ENCODE peak calls at places on chromosomes 3 and 15, in nine cellular contexts. Z, A, W, U, T, R, Y, L and B are unnamed samples.
A peak's percentile ranks its signal among the peaks of the same experiment; 100 is the strongest.

GRCh38 chr3:152717252-152717651 is 117.7 kb upstream of the P2RY1 start:
- DNase-seq in Z (no peak), A (no peak), W (no peak), U (no peak), T (no peak), R (no peak), Y (no peak), L (no peak), B (no peak)

GRCh38 chr3:4314688-4315087 is 11.5 kb downstream of the SETMAR start:
- DNase-seq in Z (no peak), A (no peak), W (no peak), U (no peak), T (no peak), R (no peak), Y (no peak), L (no peak), B (no peak)

GRCh38 chr3:23590424-23590823 is 215.3 kb upstream of the UBE2E1 start:
- DNase-seq in Z (no peak), A (no peak), W (no peak), U (no peak), T (no peak), R (no peak), Y (no peak), L (no peak), B (no peak)

GRCh38 chr3:37990527-37990926 is at the start of gene VILL:
- DNase-seq in Z (no peak), A (no peak), W (no peak), U (no peak), T (no peak), R (peak; percentile 56), Y (no peak), L (no peak), B (no peak)

GRCh38 chr15:89777821-89778380 is 1.8 kb downstream of the MESP2 start:
- DNase-seq in Z (no peak), A (no peak), W (no peak), U (no peak), T (no peak), R (no peak), Y (no peak), L (no peak), B (no peak)

GRCh38 chr3:38281895-38282686 is at the start of gene SLC22A14:
- DNase-seq in Z (peak; percentile 41), A (peak; percentile 16), W (no peak), U (no peak), T (no peak), R (peak; percentile 78), Y (no peak), L (peak; percentile 64), B (no peak)

GRCh38 chr3:13569641-13570390 is 20.9 kb downstream of the FBLN2 start:
- DNase-seq in Z (peak; percentile 5), A (no peak), W (no peak), U (no peak), T (no peak), R (peak; percentile 49), Y (no peak), L (no peak), B (no peak)

GRCh38 chr3:47762233-47762632 is 19.5 kb downstream of the SMARCC1 start:
- DNase-seq in Z (no peak), A (no peak), W (no peak), U (no peak), T (no peak), R (no peak), Y (no peak), L (no peak), B (no peak)

GRCh38 chr15:99059010-99059981 is 45.6 kb upstream of the SYNM start:
- DNase-seq in Z (peak; percentile 49), A (peak; percentile 93), W (peak; percentile 64), U (peak; percentile 61), T (peak; percentile 78), R (peak; percentile 95), Y (peak; percentile 76), L (peak; percentile 86), B (peak; percentile 62)

GRCh38 chr3:19885468-19885867 is 48.5 kb downstream of the EFHB start:
- DNase-seq in Z (no peak), A (peak; percentile 83), W (peak; percentile 6), U (no peak), T (no peak), R (no peak), Y (peak; percentile 66), L (no peak), B (no peak)

GRCh38 chr3:171058058-171058457 is 31.5 kb upstream of the SLC2A2 start:
- DNase-seq in Z (no peak), A (no peak), W (no peak), U (no peak), T (no peak), R (no peak), Y (peak; percentile 31), L (no peak), B (no peak)

GRCh38 chr3:115861166-115861733 is 237.9 kb downstream of the GAP43 start:
- DNase-seq in Z (no peak), A (no peak), W (no peak), U (no peak), T (no peak), R (peak; percentile 70), Y (no peak), L (no peak), B (no peak)

GRCh38 chr3:62134061-62134496 is 239.3 kb downstream of the FEZF2 start:
- DNase-seq in Z (no peak), A (no peak), W (no peak), U (peak; percentile 13), T (peak; percentile 75), R (no peak), Y (peak; percentile 38), L (no peak), B (no peak)

GRCh38 chr15:99407716-99408115 is 156.4 kb downstream of the LRRC28 start:
- DNase-seq in Z (no peak), A (no peak), W (no peak), U (no peak), T (no peak), R (no peak), Y (no peak), L (no peak), B (no peak)

GRCh38 chr15:101306341-101307047 is 11.4 kb upstream of the SNRPA1 start:
- DNase-seq in Z (no peak), A (no peak), W (no peak), U (no peak), T (no peak), R (peak; percentile 27), Y (no peak), L (peak; percentile 33), B (no peak)

GRCh38 chr3:28844688-28845324 is 436.1 kb upstream of the RBMS3 start:
- DNase-seq in Z (no peak), A (peak; percentile 20), W (no peak), U (no peak), T (no peak), R (no peak), Y (no peak), L (no peak), B (no peak)

GRCh38 chr3:25113891-25114290 is 314.2 kb upstream of the RARB start:
- DNase-seq in Z (no peak), A (no peak), W (no peak), U (no peak), T (no peak), R (no peak), Y (no peak), L (no peak), B (no peak)

GRCh38 chr3:15803913-15804312 is 6.1 kb upstream of the ANKRD28 start:
- DNase-seq in Z (no peak), A (no peak), W (no peak), U (no peak), T (no peak), R (no peak), Y (no peak), L (no peak), B (no peak)
- H3K4me3 ChIP-seq in Z (no peak overlapping the region), A (no peak overlapping the region), W (no peak overlapping the region), U (no peak overlapping the region), T (no peak overlapping the region), R (no peak overlapping the region), Y (no peak overlapping the region), L (no peak overlapping the region), B (no peak overlapping the region)

GRCh38 chr3:189289251-189289650 is 117.5 kb downstream of the TPRG1 start:
- DNase-seq in Z (no peak), A (no peak), W (no peak), U (no peak), T (no peak), R (no peak), Y (no peak), L (no peak), B (no peak)
- H3K4me3 ChIP-seq in Z (no peak overlapping the region), A (no peak overlapping the region), W (peak overlapping the region; percentile 54), U (no peak overlapping the region), T (no peak overlapping the region), R (no peak overlapping the region), Y (no peak overlapping the region), L (no peak overlapping the region), B (no peak overlapping the region)

DNA sequence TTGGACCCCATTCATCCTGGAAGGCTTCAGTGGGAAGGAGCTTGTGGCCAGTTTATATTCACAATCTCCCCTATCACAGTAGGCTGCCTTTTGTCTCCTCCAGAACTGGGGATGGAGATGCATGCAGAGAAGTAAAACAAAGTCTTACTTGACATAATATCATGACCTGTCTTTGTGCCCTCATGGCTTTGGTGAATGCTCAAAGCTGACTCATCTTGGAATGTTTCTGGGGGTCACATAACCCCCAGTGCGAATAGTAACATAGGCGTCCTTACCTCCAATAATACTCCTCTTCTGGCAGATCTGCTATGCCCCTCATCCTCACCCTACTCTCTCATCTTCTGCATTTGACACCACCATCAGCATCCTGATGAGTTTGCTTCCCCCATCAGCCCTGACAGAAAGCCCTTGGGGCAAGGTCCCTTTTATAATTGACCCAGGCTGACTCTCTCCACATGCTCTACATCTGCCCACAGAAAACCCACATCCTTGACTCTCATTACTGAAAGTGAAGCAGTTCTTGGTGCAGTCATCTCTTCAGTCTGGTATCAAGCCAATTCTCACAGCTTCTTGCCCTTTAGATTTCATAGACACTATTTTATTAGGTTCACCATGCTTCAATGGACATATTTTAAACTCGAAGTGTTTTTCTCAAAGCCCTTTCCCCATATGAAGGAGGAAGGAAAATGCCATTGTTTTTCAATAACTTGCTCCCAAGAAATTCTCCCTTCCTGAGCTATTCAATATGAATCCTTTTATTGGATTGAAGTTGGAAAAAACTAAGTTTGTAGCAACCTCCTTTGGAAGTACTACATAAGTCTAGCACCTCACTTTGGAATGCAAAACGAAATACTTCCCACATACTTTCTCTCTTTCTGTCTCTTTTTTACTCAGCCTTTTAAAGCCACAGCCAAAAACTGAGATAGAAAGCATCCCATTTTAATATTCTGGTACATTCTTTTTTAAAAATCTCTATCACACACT is 36.6 kb downstream of the OSTN start:
- DNase-seq in Z (no peak), A (no peak), W (peak; percentile 67), U (no peak), T (no peak), R (no peak), Y (peak; percentile 71), L (no peak), B (no peak)
- H3K4me3 ChIP-seq in Z (no peak overlapping the region), A (no peak overlapping the region), W (no peak overlapping the region), U (no peak overlapping the region), T (no peak overlapping the region), R (no peak overlapping the region), Y (no peak overlapping the region), L (no peak overlapping the region), B (no peak overlapping the region)

DNA sequence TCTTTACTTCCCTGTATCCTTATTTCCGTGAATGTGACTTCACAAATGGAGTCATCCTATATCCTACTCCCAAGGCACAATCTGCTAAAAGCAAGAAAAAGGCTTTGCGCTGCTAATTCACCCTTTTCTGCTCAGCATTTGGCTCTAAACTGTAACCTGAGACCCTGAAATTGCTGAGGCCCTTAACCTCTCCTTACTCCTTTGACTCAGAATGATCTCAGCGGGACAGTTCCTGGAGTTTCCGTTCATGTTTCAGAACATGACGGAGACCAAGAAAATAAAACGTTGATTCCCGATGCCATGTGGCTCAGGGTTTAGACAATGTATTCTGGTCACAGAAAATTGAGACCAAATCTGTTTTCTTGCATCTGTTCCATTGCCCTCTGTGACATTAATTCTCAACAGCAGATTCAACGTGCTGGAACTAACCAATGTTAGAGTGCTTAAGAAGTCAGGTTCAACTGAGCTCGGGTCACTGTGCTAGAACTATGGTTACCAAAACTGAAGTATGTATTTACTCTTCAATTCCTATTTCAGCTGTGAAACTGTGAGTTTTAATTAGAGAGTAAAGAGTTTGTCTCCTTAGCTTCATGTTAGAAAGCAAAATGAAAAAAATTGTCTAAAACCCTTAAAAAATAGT is 45.4 kb upstream of the TMC3 start:
- DNase-seq in Z (peak; percentile 45), A (peak; percentile 63), W (no peak), U (peak; percentile 80), T (no peak), R (peak; percentile 67), Y (peak; percentile 86), L (no peak), B (no peak)
- H3K4me3 ChIP-seq in Z (peak overlapping the region; percentile 3), A (peak overlapping the region; percentile 20), W (no peak overlapping the region), U (no peak overlapping the region), T (no peak overlapping the region), R (no peak overlapping the region), Y (no peak overlapping the region), L (no peak overlapping the region), B (no peak overlapping the region)